ENCODE peak calls at places on chromosomes 16 and 17, in five cellular contexts. One of them, this sample, is unnamed.

GRCh38 chr17:4536742-4537411 is 18.3 kb downstream of the MYBBP1A start:
- DNase-seq in OCI-LY7: no peak
- DNase-seq in NCI-H1105: no peak
- DNase-seq in IMR-90: peak
- DNase-seq in CD8-positive, alpha-beta memory T cell: no peak
- DNase-seq in this sample: peak

GRCh38 chr17:80289631-80290030 is 29.0 kb downstream of the RNF213 start:
- DNase-seq in CD8-positive, alpha-beta memory T cell: no peak
- DNase-seq in NCI-H1105: no peak
- DNase-seq in IMR-90: no peak
- DNase-seq in OCI-LY7: no peak
- DNase-seq in this sample: no peak

GRCh38 chr17:39178516-39178915 is 12.6 kb upstream of the ARL5C start:
- DNase-seq in IMR-90: no peak
- DNase-seq in NCI-H1105: no peak
- DNase-seq in OCI-LY7: no peak
- DNase-seq in CD8-positive, alpha-beta memory T cell: no peak
- DNase-seq in this sample: no peak

GRCh38 chr16:17668411-17668810 is 197.7 kb upstream of the XYLT1 start:
- DNase-seq in OCI-LY7: no peak
- DNase-seq in IMR-90: no peak
- DNase-seq in NCI-H1105: no peak
- DNase-seq in CD8-positive, alpha-beta memory T cell: no peak
- DNase-seq in this sample: no peak

GRCh38 chr17:15112881-15113617 is 152.1 kb downstream of the PMP22 start:
- DNase-seq in OCI-LY7: no peak
- DNase-seq in CD8-positive, alpha-beta memory T cell: no peak
- DNase-seq in NCI-H1105: no peak
- DNase-seq in IMR-90: peak
- DNase-seq in this sample: no peak

GRCh38 chr17:36825956-36826350 is 111.3 kb upstream of the LHX1 start:
- DNase-seq in CD8-positive, alpha-beta memory T cell: no peak
- DNase-seq in OCI-LY7: no peak
- DNase-seq in NCI-H1105: no peak
- DNase-seq in IMR-90: no peak
- DNase-seq in this sample: no peak

GRCh38 chr17:50337956-50338355 is 8.0 kb upstream of the XYLT2 start:
- DNase-seq in CD8-positive, alpha-beta memory T cell: no peak
- DNase-seq in IMR-90: peak
- DNase-seq in OCI-LY7: no peak
- DNase-seq in NCI-H1105: no peak
- DNase-seq in this sample: no peak

GRCh38 chr17:42997390-42997983 is 732 bp upstream of the RPL27 start:
- DNase-seq in NCI-H1105: no peak
- DNase-seq in OCI-LY7: no peak
- DNase-seq in CD8-positive, alpha-beta memory T cell: no peak
- DNase-seq in IMR-90: no peak
- DNase-seq in this sample: no peak

GRCh38 chr17:36602030-36602737 is 801 bp downstream of the MRM1 start:
- DNase-seq in NCI-H1105: no peak
- DNase-seq in IMR-90: peak
- DNase-seq in OCI-LY7: peak
- DNase-seq in CD8-positive, alpha-beta memory T cell: no peak
- DNase-seq in this sample: no peak

GRCh38 chr17:45092932-45093430 is 31.9 kb downstream of the NMT1 start:
- DNase-seq in NCI-H1105: no peak
- DNase-seq in OCI-LY7: no peak
- DNase-seq in CD8-positive, alpha-beta memory T cell: no peak
- DNase-seq in IMR-90: peak
- DNase-seq in this sample: peak

GRCh38 chr17:3738562-3739295 is 15.0 kb downstream of the HASPIN start:
- DNase-seq in NCI-H1105: peak
- DNase-seq in OCI-LY7: peak
- DNase-seq in IMR-90: peak
- DNase-seq in CD8-positive, alpha-beta memory T cell: peak
- DNase-seq in this sample: no peak

GRCh38 chr17:43031666-43032065 is 6.6 kb downstream of the RND2 start:
- DNase-seq in OCI-LY7: no peak
- DNase-seq in CD8-positive, alpha-beta memory T cell: no peak
- DNase-seq in IMR-90: no peak
- DNase-seq in NCI-H1105: no peak
- DNase-seq in this sample: no peak

GRCh38 chr17:57861000-57861736 is 11.3 kb upstream of the MRPS23 start:
- DNase-seq in NCI-H1105: no peak
- DNase-seq in OCI-LY7: peak
- DNase-seq in CD8-positive, alpha-beta memory T cell: peak
- DNase-seq in IMR-90: peak
- DNase-seq in this sample: no peak

GRCh38 chr17:80169784-80170500 is at the start of gene CARD14:
- DNase-seq in CD8-positive, alpha-beta memory T cell: no peak
- DNase-seq in IMR-90: no peak
- DNase-seq in NCI-H1105: no peak
- DNase-seq in OCI-LY7: no peak
- DNase-seq in this sample: no peak

GRCh38 chr17:5563451-5563850 is 20.9 kb downstream of the NLRP1 start:
- DNase-seq in CD8-positive, alpha-beta memory T cell: no peak
- DNase-seq in NCI-H1105: no peak
- DNase-seq in OCI-LY7: no peak
- DNase-seq in IMR-90: peak
- DNase-seq in this sample: peak

GRCh38 chr16:74984194-74984669 is 691 bp downstream of the WDR59 start:
- DNase-seq in CD8-positive, alpha-beta memory T cell: peak
- DNase-seq in NCI-H1105: no peak
- DNase-seq in OCI-LY7: peak
- DNase-seq in IMR-90: peak
- DNase-seq in this sample: peak

This sample was measured in fibroblast of pulmonary artery.